ENCODE peak calls at places on chromosomes 11 and 22, in eight cellular contexts. Z is pancreas, T is lung, C is choroid plexus epithelial cell, L is right lobe of liver, X is GM12865, M is mammary epithelial cell, W is right cardiac atrium. Y is an unnamed sample.

GRCh38 chr11:86696004-86696403 is 23.6 kb upstream of the ME3 start:
- DNase-seq in Z (no peak), T (no peak), C (peak; percentile 97), L (no peak), X (no peak), M (peak; percentile 86), W (no peak), Y (no peak)

GRCh38 chr11:111737877-111738205 is 28.3 kb downstream of the PPP2R1B start:
- DNase-seq in Z (no peak), T (no peak), C (peak; percentile 52), L (no peak), X (no peak), M (no peak), W (no peak), Y (no peak)

GRCh38 chr22:37474447-37475090 is 11.6 kb downstream of the MFNG start:
- DNase-seq in Z (no peak), T (no peak), C (no peak), L (no peak), X (no peak), M (no peak), W (no peak), Y (no peak)

GRCh38 chr11:118625976-118626375 is 18.6 kb downstream of the PHLDB1 start:
- DNase-seq in Z (no peak), T (no peak), C (no peak), L (no peak), X (no peak), M (no peak), W (peak; percentile 16), Y (peak; percentile 33)

GRCh38 chr22:33873186-33873585 is 47.1 kb downstream of the LARGE1 start:
- DNase-seq in Z (no peak), T (no peak), C (no peak), L (no peak), X (no peak), M (no peak), W (peak; percentile 38), Y (no peak)

GRCh38 chr11:127224276-127224675 is 223.7 kb upstream of the KIRREL3 start:
- DNase-seq in Z (no peak), T (no peak), C (no peak), L (no peak), X (no peak), M (no peak), W (peak; percentile 38), Y (no peak)

GRCh38 chr11:111939836-111940604 is 2.9 kb downstream of the DIXDC1 start:
- DNase-seq in Z (no peak), T (no peak), C (peak; percentile 74), L (no peak), X (no peak), M (peak; percentile 69), W (no peak), Y (no peak)

GRCh38 chr11:48154162-48154561 is 62.4 kb upstream of the OR4B1 start:
- DNase-seq in Z (no peak), T (no peak), C (peak; percentile 66), L (no peak), X (no peak), M (peak; percentile 48), W (no peak), Y (no peak)

GRCh38 chr11:69912161-69912910 is 93.1 kb upstream of the FGF3 start:
- DNase-seq in Z (no peak), T (no peak), C (no peak), L (peak; percentile 57), X (no peak), M (no peak), W (no peak), Y (no peak)

GRCh38 chr11:108235633-108236032 is 12.8 kb downstream of the ATM start:
- DNase-seq in Z (no peak), T (no peak), C (no peak), L (no peak), X (no peak), M (no peak), W (no peak), Y (no peak)

GRCh38 chr11:94193288-94193687 is 64.6 kb downstream of the PANX1 start:
- DNase-seq in Z (no peak), T (no peak), C (no peak), L (no peak), X (no peak), M (peak; percentile 79), W (no peak), Y (no peak)

GRCh38 chr22:36386351-36386899 is 1.3 kb downstream of the MYH9 start:
- DNase-seq in Z (no peak), T (no peak), C (no peak), L (peak; percentile 79), X (peak; percentile 92), M (no peak), W (peak; percentile 44), Y (no peak)

GRCh38 chr22:23233746-23234408 is 53.6 kb downstream of the BCR start:
- DNase-seq in Z (no peak), T (no peak), C (peak; percentile 46), L (no peak), X (no peak), M (no peak), W (peak; percentile 58), Y (no peak)

GRCh38 chr22:17436981-17437410 is 67.7 kb downstream of the CECR2 start:
- DNase-seq in Z (no peak), T (no peak), C (no peak), L (no peak), X (no peak), M (no peak), W (no peak), Y (no peak)

GRCh38 chr22:29629382-29630179 is 26.1 kb downstream of the NF2 start:
- DNase-seq in Z (no peak), T (no peak), C (peak; percentile 26), L (no peak), X (no peak), M (no peak), W (no peak), Y (no peak)

GRCh38 chr11:12321217-12321937 is 56.0 kb upstream of the PARVA start:
- DNase-seq in Z (no peak), T (no peak), C (no peak), L (no peak), X (no peak), M (no peak), W (no peak), Y (peak; percentile 64)

GRCh38 chr22:31556627-31557203 is 60.4 kb downstream of the SFI1 start:
- DNase-seq in Z (no peak), T (no peak), C (peak; percentile 73), L (no peak), X (peak; percentile 38), M (peak; percentile 11), W (no peak), Y (peak; percentile 29)

GRCh38 chr11:67382481-67383136 is 9.2 kb upstream of the RAD9A start:
- DNase-seq in Z (peak; percentile 66), T (peak; percentile 82), C (peak; percentile 83), L (peak; percentile 81), X (peak; percentile 90), M (peak; percentile 58), W (peak; percentile 81), Y (peak; percentile 64)

GRCh38 chr11:47971501-47971900 is 8.9 kb upstream of the PTPRJ start:
- DNase-seq in Z (no peak), T (no peak), C (no peak), L (no peak), X (no peak), M (no peak), W (no peak), Y (no peak)

GRCh38 chr11:78426845-78427244 is 9.2 kb upstream of the GAB2 start:
- DNase-seq in Z (no peak), T (no peak), C (no peak), L (no peak), X (peak; percentile 47), M (no peak), W (no peak), Y (no peak)

GRCh38 chr22:41830174-41830573 is 2.7 kb upstream of the SREBF2 start:
- DNase-seq in Z (no peak), T (no peak), C (no peak), L (no peak), X (no peak), M (no peak), W (no peak), Y (no peak)

GRCh38 chr11:112961751-112962747 is 829 bp downstream of the NCAM1 start:
- DNase-seq in Z (no peak), T (no peak), C (no peak), L (peak; percentile 49), X (no peak), M (no peak), W (peak; percentile 24), Y (no peak)
- H3K4me3 ChIP-seq in Z (peak overlapping the region; percentile 21), T (peak overlapping the region; percentile 37), C (peak overlapping the region; percentile 53), L (peak overlapping the region; percentile 23), X (no peak overlapping the region), M (no peak overlapping the region), W (peak overlapping the region; percentile 92), Y (peak overlapping the region; percentile 48)

GRCh38 chr22:39308614-39309363 is 10.6 kb downstream of the RPL3 start:
- DNase-seq in Z (no peak), T (peak; percentile 54), C (peak; percentile 99), L (no peak), X (no peak), M (peak; percentile 89), W (peak; percentile 82), Y (no peak)
- H3K4me3 ChIP-seq in Z (no peak overlapping the region), T (no peak overlapping the region), C (peak overlapping the region; percentile 48), L (no peak overlapping the region), X (no peak overlapping the region), M (peak overlapping the region; percentile 26), W (no peak overlapping the region), Y (no peak overlapping the region)

GRCh38 chr11:44332665-44333064 is 22.7 kb upstream of the ALX4 start:
- DNase-seq in Z (no peak), T (no peak), C (no peak), L (no peak), X (no peak), M (no peak), W (no peak), Y (no peak)
- H3K4me3 ChIP-seq in Z (no peak overlapping the region), T (no peak overlapping the region), C (no peak overlapping the region), L (no peak overlapping the region), X (no peak overlapping the region), M (no peak overlapping the region), W (no peak overlapping the region), Y (no peak overlapping the region)

DNA sequence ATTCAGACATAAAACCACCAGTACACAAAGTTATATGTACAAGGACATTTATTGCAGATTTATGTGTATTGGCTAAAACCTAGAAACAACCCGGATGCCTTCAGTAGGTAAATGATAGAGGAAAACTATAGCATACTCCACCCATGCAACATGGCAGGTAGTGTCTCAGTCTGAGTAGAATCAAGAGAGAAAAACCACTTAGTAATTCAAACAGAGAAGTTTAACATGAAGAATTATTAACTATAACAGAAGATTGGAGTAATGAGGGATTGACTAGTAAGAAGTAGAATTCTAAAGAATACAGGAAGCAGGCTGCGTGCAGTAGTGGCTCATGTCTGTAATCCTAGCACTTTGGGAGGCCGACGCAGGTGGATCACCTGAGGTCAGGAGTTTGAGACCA is 16.2 kb upstream of the SPTY2D1 start:
- DNase-seq in Z (no peak), T (no peak), C (no peak), L (no peak), X (no peak), M (no peak), W (no peak), Y (no peak)
- H3K4me3 ChIP-seq in Z (no peak overlapping the region), T (no peak overlapping the region), C (no peak overlapping the region), L (no peak overlapping the region), X (no peak overlapping the region), M (no peak overlapping the region), W (no peak overlapping the region), Y (peak overlapping the region; percentile 56)

Y was measured in Jurkat, Clone E6-1.